ENCODE peak calls at places on chromosomes 2 and 18, in seven cellular contexts. T is GM23338, D is A549, K is brain microvascular endothelial cell, Z is lower lobe of right lung, Q is D721Med, S is progenitor cell of endocrine pancreas. F is an unnamed sample.
A peak's percentile ranks its signal among the peaks of the same experiment; 100 is the strongest.

GRCh38 chr2:158723921-158724802 is 71.0 kb upstream of the DAPL1 start:
- DNase-seq in T (peak; percentile 75), D (peak; percentile 89), K (no peak), Z (no peak), Q (no peak), S (no peak), F (no peak)

GRCh38 chr2:182435754-182436153 is 8.9 kb upstream of the PDE1A start:
- DNase-seq in T (no peak), D (no peak), K (peak; percentile 13), Z (no peak), Q (no peak), S (no peak), F (no peak)

GRCh38 chr2:344811-345210 is 56.9 kb upstream of the ALKAL2 start:
- DNase-seq in T (no peak), D (no peak), K (no peak), Z (no peak), Q (no peak), S (no peak), F (no peak)

GRCh38 chr2:71458413-71459083 is 5.2 kb downstream of the DYSF start:
- DNase-seq in T (no peak), D (no peak), K (peak; percentile 58), Z (no peak), Q (no peak), S (no peak), F (no peak)

GRCh38 chr2:19540739-19541503 is 182.5 kb upstream of the OSR1 start:
- DNase-seq in T (no peak), D (peak; percentile 34), K (peak; percentile 78), Z (no peak), Q (no peak), S (no peak), F (no peak)

GRCh38 chr2:33444961-33445360 is 31.5 kb upstream of the RASGRP3 start:
- DNase-seq in T (no peak), D (no peak), K (no peak), Z (no peak), Q (no peak), S (no peak), F (no peak)

GRCh38 chr2:121161272-121161671 is 123.7 kb downstream of the TFCP2L1 start:
- DNase-seq in T (no peak), D (no peak), K (no peak), Z (no peak), Q (no peak), S (no peak), F (no peak)

GRCh38 chr2:232838406-232838874 is 31.6 kb upstream of the SNORC start:
- DNase-seq in T (peak; percentile 10), D (no peak), K (peak; percentile 6), Z (no peak), Q (no peak), S (no peak), F (no peak)

GRCh38 chr2:113117594-113118262 is 9.7 kb upstream of the IL1RN start:
- DNase-seq in T (no peak), D (no peak), K (peak; percentile 78), Z (peak; percentile 56), Q (no peak), S (no peak), F (no peak)

GRCh38 chr2:181072486-181072885 is 92.1 kb downstream of the UBE2E3 start:
- DNase-seq in T (no peak), D (no peak), K (peak; percentile 66), Z (no peak), Q (no peak), S (no peak), F (no peak)

GRCh38 chr2:50241292-50241691 is 790.6 kb downstream of the NRXN1 start:
- DNase-seq in T (no peak), D (no peak), K (no peak), Z (no peak), Q (no peak), S (no peak), F (no peak)

GRCh38 chr2:132943829-132944228 is 273.8 kb upstream of the LYPD1 start:
- DNase-seq in T (no peak), D (no peak), K (peak; percentile 88), Z (no peak), Q (no peak), S (no peak), F (no peak)

GRCh38 chr2:168220971-168221819 is 26.2 kb downstream of the STK39 start:
- DNase-seq in T (no peak), D (no peak), K (no peak), Z (no peak), Q (no peak), S (no peak), F (no peak)
- TF ChIP-seq CTCF in T (no peak), D (no peak), K (no peak), Z (no peak), Q (no peak), S (no peak), F (no peak)

GRCh38 chr2:185628985-185629384 is 109.6 kb upstream of the FSIP2 start:
- DNase-seq in T (peak; percentile 90), D (no peak), K (no peak), Z (no peak), Q (no peak), S (no peak), F (peak; percentile 31)
- TF ChIP-seq CTCF in T (peak; percentile 93), D (no peak), K (peak; percentile 56), Z (no peak), Q (no peak), S (peak; percentile 40), F (peak; percentile 44)

GRCh38 chr2:166516712-166517303 is 22.8 kb upstream of the SCN7A start:
- DNase-seq in T (peak; percentile 72), D (no peak), K (peak; percentile 40), Z (no peak), Q (no peak), S (no peak), F (peak; percentile 47)
- TF ChIP-seq CTCF in T (peak; percentile 79), D (peak; percentile 53), K (peak; percentile 78), Z (peak; percentile 61), Q (peak; percentile 48), S (peak; percentile 74), F (peak; percentile 63)

DNA sequence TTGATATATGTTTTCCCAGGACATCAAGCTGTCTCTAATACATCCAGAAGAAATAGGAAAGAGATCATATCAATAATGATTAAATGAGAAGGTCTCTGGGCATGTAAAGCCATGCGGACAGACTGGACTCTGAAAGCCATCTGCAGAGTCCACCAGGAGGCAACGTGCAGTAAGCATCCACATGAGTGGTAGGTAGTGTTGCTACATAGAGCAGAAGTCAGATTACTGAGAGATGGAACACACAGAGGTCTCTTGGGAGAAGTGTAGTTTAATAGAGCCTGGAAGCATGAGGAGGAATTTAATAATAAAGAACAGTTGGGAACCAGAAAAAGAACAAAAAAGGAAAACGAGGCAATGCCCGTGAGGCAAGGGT is 758.1 kb upstream of the DDX18 start:
- DNase-seq in T (no peak), D (no peak), K (no peak), Z (no peak), Q (no peak), S (no peak), F (no peak)
- TF ChIP-seq CTCF in T (no peak), D (no peak), K (no peak), Z (no peak), Q (no peak), S (no peak), F (no peak)

GRCh38 chr18:55346387-55346786 is 241.6 kb downstream of the TCF4 start:
- DNase-seq in T (no peak), D (no peak), K (no peak), Z (no peak), Q (no peak), S (no peak), F (no peak)

GRCh38 chr18:55340998-55341397 is 247.0 kb downstream of the TCF4 start:
- DNase-seq in T (no peak), D (no peak), K (no peak), Z (no peak), Q (no peak), S (no peak), F (no peak)

GRCh38 chr18:55339990-55340389 is 248.0 kb downstream of the TCF4 start:
- DNase-seq in T (no peak), D (no peak), K (no peak), Z (no peak), Q (no peak), S (no peak), F (no peak)

GRCh38 chr18:55345103-55345950 is 242.7 kb downstream of the TCF4 start:
- DNase-seq in T (no peak), D (no peak), K (no peak), Z (no peak), Q (no peak), S (no peak), F (no peak)

GRCh38 chr18:55343396-55344073 is 244.5 kb downstream of the TCF4 start:
- DNase-seq in T (peak; percentile 60), D (no peak), K (no peak), Z (no peak), Q (no peak), S (no peak), F (no peak)
- TF ChIP-seq CTCF in T (peak; percentile 63), D (peak; percentile 39), K (peak; percentile 43), Z (peak; percentile 52), Q (peak; percentile 55), S (peak; percentile 64), F (peak; percentile 62)

F was measured in glutamatergic neuron.